ENCODE peak calls at places on chromosomes 2 and 18, in seven cellular contexts. One of them, this sample, is unnamed.

GRCh38 chr2:48233005-48233404 is 296.9 kb upstream of the STON1 start:
- DNase-seq in aorta: no peak
- DNase-seq in H9: no peak
- DNase-seq in hypothalamus: no peak
- DNase-seq in K562: no peak
- DNase-seq in NCI-H1105: no peak
- DNase-seq in GM10248: no peak
- DNase-seq in this sample: no peak

GRCh38 chr2:86442642-86443005 is 1.5 kb downstream of the KDM3A start:
- DNase-seq in aorta: peak; percentile 90
- DNase-seq in H9: peak; percentile 73
- DNase-seq in hypothalamus: peak; percentile 3
- DNase-seq in K562: peak; percentile 91
- DNase-seq in NCI-H1105: peak; percentile 62
- DNase-seq in GM10248: peak; percentile 77
- DNase-seq in this sample: peak; percentile 76

GRCh38 chr2:62477573-62477972 is 28.4 kb downstream of the TMEM17 start:
- DNase-seq in aorta: no peak
- DNase-seq in H9: no peak
- DNase-seq in hypothalamus: no peak
- DNase-seq in K562: no peak
- DNase-seq in NCI-H1105: no peak
- DNase-seq in GM10248: no peak
- DNase-seq in this sample: no peak

GRCh38 chr18:49697757-49698595 is 115.4 kb downstream of the ACAA2 start:
- DNase-seq in aorta: no peak
- DNase-seq in H9: peak; percentile 55
- DNase-seq in hypothalamus: no peak
- DNase-seq in K562: no peak
- DNase-seq in NCI-H1105: no peak
- DNase-seq in GM10248: no peak
- DNase-seq in this sample: no peak

GRCh38 chr2:96085541-96086355 is 30.6 kb downstream of the ADRA2B start:
- DNase-seq in aorta: peak; percentile 56
- DNase-seq in H9: no peak
- DNase-seq in hypothalamus: no peak
- DNase-seq in K562: no peak
- DNase-seq in NCI-H1105: no peak
- DNase-seq in GM10248: no peak
- DNase-seq in this sample: no peak

GRCh38 chr2:905833-906140 is 44.9 kb upstream of the SNTG2 start:
- DNase-seq in aorta: no peak
- DNase-seq in H9: peak; percentile 23
- DNase-seq in hypothalamus: no peak
- DNase-seq in K562: no peak
- DNase-seq in NCI-H1105: no peak
- DNase-seq in GM10248: no peak
- DNase-seq in this sample: no peak

GRCh38 chr2:72000110-72000509 is 147.6 kb downstream of the CYP26B1 start:
- DNase-seq in aorta: no peak
- DNase-seq in H9: peak; percentile 47
- DNase-seq in hypothalamus: no peak
- DNase-seq in K562: peak; percentile 21
- DNase-seq in NCI-H1105: no peak
- DNase-seq in GM10248: no peak
- DNase-seq in this sample: no peak

GRCh38 chr18:55509631-55510372 is 78.2 kb downstream of the TCF4 start:
- DNase-seq in aorta: no peak
- DNase-seq in H9: no peak
- DNase-seq in hypothalamus: no peak
- DNase-seq in K562: peak; percentile 17
- DNase-seq in NCI-H1105: no peak
- DNase-seq in GM10248: peak; percentile 45
- DNase-seq in this sample: peak; percentile 7

GRCh38 chr2:201149064-201149820 is 33.3 kb downstream of the CFLAR start:
- DNase-seq in aorta: no peak
- DNase-seq in H9: no peak
- DNase-seq in hypothalamus: no peak
- DNase-seq in K562: no peak
- DNase-seq in NCI-H1105: no peak
- DNase-seq in GM10248: no peak
- DNase-seq in this sample: no peak

GRCh38 chr2:206990335-206990734 is 51.0 kb downstream of the CPO start:
- DNase-seq in aorta: no peak
- DNase-seq in H9: no peak
- DNase-seq in hypothalamus: no peak
- DNase-seq in K562: no peak
- DNase-seq in NCI-H1105: no peak
- DNase-seq in GM10248: no peak
- DNase-seq in this sample: no peak

GRCh38 chr2:239963646-239964205 is 61.4 kb downstream of the NDUFA10 start:
- DNase-seq in aorta: no peak
- DNase-seq in H9: no peak
- DNase-seq in hypothalamus: no peak
- DNase-seq in K562: no peak
- DNase-seq in NCI-H1105: no peak
- DNase-seq in GM10248: no peak
- DNase-seq in this sample: no peak

GRCh38 chr2:97730245-97730644 is 16.9 kb downstream of the ZAP70 start:
- DNase-seq in aorta: no peak
- DNase-seq in H9: no peak
- DNase-seq in hypothalamus: no peak
- DNase-seq in K562: no peak
- DNase-seq in NCI-H1105: no peak
- DNase-seq in GM10248: no peak
- DNase-seq in this sample: no peak

GRCh38 chr2:238127165-238128060 is 11.1 kb upstream of the KLHL30 start:
- DNase-seq in aorta: peak; percentile 78
- DNase-seq in H9: no peak
- DNase-seq in hypothalamus: no peak
- DNase-seq in K562: peak; percentile 65
- DNase-seq in NCI-H1105: no peak
- DNase-seq in GM10248: no peak
- DNase-seq in this sample: no peak

GRCh38 chr2:1605102-1605501 is 139.2 kb downstream of the PXDN start:
- DNase-seq in aorta: no peak
- DNase-seq in H9: peak; percentile 57
- DNase-seq in hypothalamus: no peak
- DNase-seq in K562: no peak
- DNase-seq in NCI-H1105: no peak
- DNase-seq in GM10248: no peak
- DNase-seq in this sample: no peak

GRCh38 chr18:55886886-55887285 is 298.9 kb upstream of the TCF4 start:
- DNase-seq in aorta: no peak
- DNase-seq in H9: no peak
- DNase-seq in hypothalamus: no peak
- DNase-seq in K562: no peak
- DNase-seq in NCI-H1105: no peak
- DNase-seq in GM10248: no peak
- DNase-seq in this sample: no peak

GRCh38 chr2:237591021-237591370 is 462 bp upstream of the RAB17 start:
- DNase-seq in aorta: peak; percentile 72
- DNase-seq in H9: peak; percentile 93
- DNase-seq in hypothalamus: no peak
- DNase-seq in K562: no peak
- DNase-seq in NCI-H1105: peak; percentile 58
- DNase-seq in GM10248: no peak
- DNase-seq in this sample: no peak

GRCh38 chr18:50696929-50697328 is 122.9 kb downstream of the MRO start:
- DNase-seq in aorta: no peak
- DNase-seq in H9: no peak
- DNase-seq in hypothalamus: no peak
- DNase-seq in K562: no peak
- DNase-seq in NCI-H1105: no peak
- DNase-seq in GM10248: no peak
- DNase-seq in this sample: no peak

GRCh38 chr2:186531257-186531775 is 45.3 kb downstream of the ZC3H15 start:
- DNase-seq in aorta: no peak
- DNase-seq in H9: no peak
- DNase-seq in hypothalamus: no peak
- DNase-seq in K562: no peak
- DNase-seq in NCI-H1105: no peak
- DNase-seq in GM10248: no peak
- DNase-seq in this sample: no peak

GRCh38 chr2:96464061-96464460 is 41.1 kb downstream of the NEURL3 start:
- DNase-seq in aorta: no peak
- DNase-seq in H9: no peak
- DNase-seq in hypothalamus: no peak
- DNase-seq in K562: no peak
- DNase-seq in NCI-H1105: no peak
- DNase-seq in GM10248: no peak
- DNase-seq in this sample: no peak

GRCh38 chr2:40658917-40659316 is 207.0 kb upstream of the SLC8A1 start:
- DNase-seq in aorta: no peak
- DNase-seq in H9: peak; percentile 31
- DNase-seq in hypothalamus: no peak
- DNase-seq in K562: no peak
- DNase-seq in NCI-H1105: no peak
- DNase-seq in GM10248: no peak
- DNase-seq in this sample: no peak

GRCh38 chr2:206158563-206159345 is 490 bp downstream of the NDUFS1 start:
- DNase-seq in aorta: no peak
- DNase-seq in H9: no peak
- DNase-seq in hypothalamus: no peak
- DNase-seq in K562: peak; percentile 27
- DNase-seq in NCI-H1105: no peak
- DNase-seq in GM10248: no peak
- DNase-seq in this sample: no peak

GRCh38 chr2:111958901-111959300 is 60.5 kb downstream of the MERTK start:
- DNase-seq in aorta: no peak
- DNase-seq in H9: no peak
- DNase-seq in hypothalamus: no peak
- DNase-seq in K562: no peak
- DNase-seq in NCI-H1105: no peak
- DNase-seq in GM10248: no peak
- DNase-seq in this sample: no peak

GRCh38 chr2:221606369-221606768 is 34.3 kb upstream of the EPHA4 start:
- DNase-seq in aorta: no peak
- DNase-seq in H9: no peak
- DNase-seq in hypothalamus: no peak
- DNase-seq in K562: no peak
- DNase-seq in NCI-H1105: no peak
- DNase-seq in GM10248: no peak
- DNase-seq in this sample: no peak

GRCh38 chr18:59448546-59448945 is 89.5 kb upstream of the LMAN1 start:
- DNase-seq in aorta: no peak
- DNase-seq in H9: no peak
- DNase-seq in hypothalamus: no peak
- DNase-seq in K562: no peak
- DNase-seq in NCI-H1105: no peak
- DNase-seq in GM10248: no peak
- DNase-seq in this sample: no peak

GRCh38 chr2:217477583-217477982 is 525.2 kb downstream of the TNS1 start:
- DNase-seq in aorta: no peak
- DNase-seq in H9: peak; percentile 33
- DNase-seq in hypothalamus: no peak
- DNase-seq in K562: no peak
- DNase-seq in NCI-H1105: no peak
- DNase-seq in GM10248: no peak
- DNase-seq in this sample: no peak

GRCh38 chr2:126836761-126837679 is 61.7 kb upstream of the TEX51 start:
- DNase-seq in aorta: no peak
- DNase-seq in H9: no peak
- DNase-seq in hypothalamus: no peak
- DNase-seq in K562: no peak
- DNase-seq in NCI-H1105: no peak
- DNase-seq in GM10248: no peak
- DNase-seq in this sample: no peak

GRCh38 chr2:45851576-45852304 is 200.3 kb downstream of the PRKCE start:
- DNase-seq in aorta: no peak
- DNase-seq in H9: no peak
- DNase-seq in hypothalamus: no peak
- DNase-seq in K562: no peak
- DNase-seq in NCI-H1105: no peak
- DNase-seq in GM10248: no peak
- DNase-seq in this sample: no peak

GRCh38 chr2:168519534-168520308 is 63.6 kb downstream of the CERS6 start:
- DNase-seq in aorta: no peak
- DNase-seq in H9: no peak
- DNase-seq in hypothalamus: no peak
- DNase-seq in K562: no peak
- DNase-seq in NCI-H1105: no peak
- DNase-seq in GM10248: no peak
- DNase-seq in this sample: no peak